ENCODE peak calls at places on chromosomes 7 and 10, in eight cellular contexts. Z is stimulated activated CD4-positive, alpha-beta T cell treated with anti-CD3 and anti-CD28 coated beads, Interleukin-2, amount 100 ng/mL, for 48 hours; B is NCI-H526 treated with DMSO at 0.1 percent for 48 hours; R is CD8-positive, alpha-beta T cell; N is lower leg skin; Y is HuH-7; M is neural progenitor cell; A is T-helper 9 cell. D is an unnamed sample.

GRCh38 chr10:116465541-116465940 is 37.9 kb downstream of the PNLIPRP3 start:
- DNase-seq in Z (no peak), Y (no peak), A (no peak), B (no peak), M (no peak), N (no peak), R (no peak), D (no peak)

GRCh38 chr7:4830176-4830575 is 31.7 kb downstream of the PAPOLB start:
- DNase-seq in A (peak; percentile 13), M (peak; percentile 89), Z (peak; percentile 45), R (peak; percentile 40), N (no peak), Y (peak; percentile 92), B (peak; percentile 31), D (no peak)

GRCh38 chr7:29468196-29468595 is 95.4 kb upstream of the PRR15 start:
- DNase-seq in Z (no peak), B (no peak), N (no peak), M (no peak), A (no peak), Y (no peak), R (no peak), D (no peak)

GRCh38 chr7:48090095-48090805 is 1.2 kb downstream of the UPP1 start:
- DNase-seq in Y (no peak), R (no peak), Z (no peak), M (peak; percentile 83), A (no peak), N (no peak), B (no peak), D (peak; percentile 91)

GRCh38 chr10:96721207-96721572 is 876 bp upstream of the PIK3AP1 start:
- DNase-seq in A (no peak), Y (peak; percentile 47), B (no peak), N (no peak), M (no peak), R (no peak), Z (no peak), D (no peak)

GRCh38 chr7:54331311-54331710 is 210.9 kb upstream of the VSTM2A start:
- DNase-seq in N (no peak), Y (no peak), M (peak; percentile 26), A (no peak), B (no peak), R (no peak), Z (no peak), D (no peak)

GRCh38 chr10:7563368-7563767 is 103.4 kb downstream of the ITIH5 start:
- DNase-seq in B (no peak), N (peak; percentile 36), Y (no peak), Z (no peak), M (no peak), A (no peak), R (no peak), D (no peak)

GRCh38 chr7:56125831-56126230 is 9.6 kb upstream of the NUPR2 start:
- DNase-seq in A (no peak), N (no peak), R (no peak), B (no peak), M (no peak), Y (no peak), Z (no peak), D (no peak)

GRCh38 chr7:54897891-54898290 is 120.9 kb upstream of the EGFR start:
- DNase-seq in R (no peak), M (no peak), Y (no peak), A (no peak), B (no peak), Z (no peak), N (no peak), D (no peak)

GRCh38 chr10:56623064-56623463 is 262.0 kb upstream of the ZWINT start:
- DNase-seq in A (no peak), Y (no peak), N (no peak), Z (no peak), M (no peak), R (no peak), B (no peak), D (no peak)

GRCh38 chr10:96259150-96259549 is 12.2 kb downstream of the BLNK start:
- DNase-seq in B (no peak), Z (no peak), A (no peak), Y (no peak), N (no peak), R (no peak), M (no peak), D (no peak)

GRCh38 chr10:3889961-3890522 is 105.0 kb upstream of the KLF6 start:
- DNase-seq in M (no peak), Y (no peak), B (no peak), Z (no peak), N (no peak), A (no peak), R (no peak), D (no peak)

GRCh38 chr7:38675500-38676106 is 44.4 kb upstream of the AMPH start:
- DNase-seq in N (no peak), M (peak; percentile 20), R (no peak), A (no peak), Y (no peak), Z (no peak), B (no peak), D (peak; percentile 77)

GRCh38 chr7:146296028-146296427 is 179.4 kb downstream of the CNTNAP2 start:
- DNase-seq in B (no peak), Y (no peak), M (no peak), N (no peak), R (no peak), A (no peak), Z (no peak), D (no peak)

GRCh38 chr10:46311501-46311951 is 24.7 kb downstream of the ANTXRL start:
- DNase-seq in B (no peak), Y (no peak), R (no peak), Z (no peak), N (no peak), M (no peak), A (no peak), D (no peak)

GRCh38 chr10:77564781-77565589 is 72.6 kb downstream of the KCNMA1 start:
- DNase-seq in Z (no peak), Y (no peak), R (no peak), N (no peak), B (no peak), M (peak; percentile 80), A (no peak), D (no peak)

GRCh38 chr7:151415375-151416112 is 5.7 kb upstream of the WDR86 start:
- DNase-seq in N (no peak), M (no peak), Z (no peak), Y (no peak), R (no peak), B (no peak), A (no peak), D (no peak)

GRCh38 chr7:22361795-22362194 is 4.8 kb upstream of the RAPGEF5 start:
- DNase-seq in N (peak; percentile 26), Y (no peak), R (no peak), Z (no peak), M (no peak), A (no peak), B (no peak), D (no peak)

GRCh38 chr7:24595671-24596418 is 22.6 kb downstream of the PALS2 start:
- DNase-seq in N (no peak), Z (no peak), B (no peak), A (no peak), M (no peak), Y (no peak), R (no peak), D (no peak)

GRCh38 chr10:13099144-13099665 is 758 bp upstream of the OPTN start:
- DNase-seq in Y (peak; percentile 70), B (peak; percentile 24), A (peak; percentile 26), R (peak; percentile 29), N (peak; percentile 64), M (peak; percentile 87), Z (peak; percentile 36), D (no peak)

GRCh38 chr10:26770069-26770468 is 72.6 kb downstream of the PDSS1 start:
- DNase-seq in A (no peak), B (no peak), M (no peak), N (no peak), R (no peak), Z (no peak), Y (no peak), D (no peak)

GRCh38 chr10:13414855-13415254 is 66.8 kb upstream of the SEPHS1 start:
- DNase-seq in Y (peak; percentile 60), A (no peak), B (no peak), M (peak; percentile 58), Z (no peak), N (no peak), R (no peak), D (no peak)

GRCh38 chr10:63788152-63788821 is 267.1 kb downstream of the REEP3 start:
- DNase-seq in R (no peak), M (no peak), B (no peak), Y (no peak), A (no peak), Z (no peak), N (no peak), D (no peak)

GRCh38 chr7:128427289-128427891 is 17.6 kb upstream of the IMPDH1 start:
- DNase-seq in M (peak; percentile 78), Z (peak; percentile 26), B (peak; percentile 76), N (no peak), A (no peak), Y (peak; percentile 28), R (no peak), D (no peak)

GRCh38 chr10:69939481-69939880 is 113.2 kb upstream of the MACROH2A2 start:
- DNase-seq in Y (no peak), R (no peak), B (no peak), Z (no peak), A (no peak), N (no peak), M (no peak), D (no peak)

GRCh38 chr7:28524978-28525377 is 112.7 kb downstream of the CREB5 start:
- DNase-seq in N (no peak), R (no peak), B (no peak), A (no peak), M (no peak), Y (no peak), Z (no peak), D (no peak)

GRCh38 chr10:97991875-97992274 is 38.5 kb downstream of the CRTAC1 start:
- DNase-seq in N (no peak), Z (no peak), M (peak; percentile 84), B (no peak), A (no peak), R (no peak), Y (peak; percentile 21), D (no peak)

GRCh38 chr7:23247602-23248335 is 1.2 kb downstream of the GPNMB start:
- DNase-seq in Z (no peak), N (no peak), R (no peak), B (no peak), M (peak; percentile 9), Y (peak; percentile 30), A (no peak), D (no peak)

D was measured in esophagus muscularis mucosa.